ENCODE peak calls at places on chromosome 16, in six cellular contexts. Q, F, G, X, U and T are unnamed samples. For H3K4me1, the result is how much of the 10 kb centered on the place peaks cover.

GRCh38 chr16:572865-573650 is 3.3 kb downstream of the PIGQ start:
- DNase-seq in U (no peak), G (no peak), Q (no peak), F (no peak), X (no peak), T (no peak)

GRCh38 chr16:63684702-63685101 is 1437.2 kb downstream of the CDH11 start:
- DNase-seq in Q (no peak), X (no peak), F (no peak), U (no peak), G (no peak), T (peak)

GRCh38 chr16:72856797-72857196 is 191.1 kb downstream of the ZFHX3 start:
- DNase-seq in Q (no peak), F (no peak), G (no peak), U (peak), X (no peak), T (peak)

GRCh38 chr16:89641719-89642187 is 15.8 kb downstream of the CHMP1A start:
- DNase-seq in X (no peak), F (no peak), U (peak), G (no peak), Q (no peak), T (no peak)

GRCh38 chr16:56203052-56203451 is 11.8 kb downstream of the GNAO1 start:
- DNase-seq in G (no peak), Q (peak), U (peak), F (no peak), X (peak), T (peak)

GRCh38 chr16:67236551-67237395 is 9.8 kb downstream of the TMEM208 start:
- DNase-seq in U (peak), G (peak), F (no peak), Q (peak), X (peak), T (peak)

GRCh38 chr16:53588081-53588648 is 85.2 kb upstream of the AKTIP start:
- DNase-seq in U (no peak), G (no peak), Q (no peak), F (no peak), X (no peak), T (no peak)

GRCh38 chr16:89697616-89698331 is 3.7 kb downstream of the SPATA2L start:
- DNase-seq in Q (no peak), X (no peak), F (no peak), G (no peak), U (no peak), T (no peak)

GRCh38 chr16:56576585-56577299 is 11.9 kb downstream of the MT4 start:
- DNase-seq in Q (peak), U (peak), X (peak), F (peak), G (peak), T (peak)

GRCh38 chr16:1258218-1258587 is 2.3 kb downstream of the TPSD1 start:
- DNase-seq in Q (no peak), G (no peak), F (no peak), X (no peak), U (peak), T (no peak)

GRCh38 chr16:12348733-12349704 is 372.5 kb downstream of the SNX29 start:
- DNase-seq in F (no peak), Q (no peak), U (no peak), X (no peak), G (no peak), T (no peak)

GRCh38 chr16:30657866-30658730 is at the start of gene FBRS:
- DNase-seq in G (peak), F (peak), X (peak), Q (peak), U (peak), T (peak)

GRCh38 chr16:30655815-30656347 is 2.4 kb upstream of the FBRS start:
- DNase-seq in U (no peak), Q (no peak), F (no peak), G (no peak), X (no peak), T (no peak)

GRCh38 chr16:30656388-30656787 is 1.8 kb upstream of the FBRS start:
- DNase-seq in Q (no peak), U (no peak), X (no peak), G (no peak), F (no peak), T (no peak)

GRCh38 chr16:30658731-30659506 is 688 bp downstream of the FBRS start:
- DNase-seq in F (peak), G (peak), X (peak), Q (peak), U (peak), T (no peak)

GRCh38 chr16:30656974-30657865 is 1.0 kb upstream of the FBRS start:
- DNase-seq in F (no peak), U (no peak), Q (no peak), G (no peak), X (peak), T (no peak)
- H3K4me1 ChIP-seq in F (under half), U (under half), Q (under half), G (under half), X (under half), T (under half)

DNA sequence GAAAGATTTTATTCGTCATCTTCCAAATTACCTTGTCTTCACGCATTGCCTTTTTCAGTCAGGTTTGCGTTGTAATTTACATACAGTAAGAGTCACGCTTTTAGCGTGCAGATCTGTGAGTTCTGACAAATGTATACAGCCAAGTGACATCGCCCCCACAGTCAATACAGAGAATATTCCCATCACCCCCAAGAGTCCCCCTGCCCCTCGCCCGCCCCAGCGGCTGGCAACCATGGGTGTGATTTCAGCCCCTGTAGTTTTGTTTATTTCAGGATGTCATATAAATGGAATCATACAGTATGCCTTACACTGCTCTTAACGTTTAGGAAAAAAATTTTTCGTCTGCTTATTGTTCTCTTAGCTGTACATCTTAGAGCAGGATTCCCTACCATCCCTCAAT is 157.8 kb downstream of the CMIP start:
- DNase-seq in X (no peak), Q (no peak), U (no peak), G (no peak), F (no peak), T (no peak)
- H3K14ac ChIP-seq in X (no peak), Q (no peak), U (no peak), G (no peak), F (no peak), T (no peak)

GRCh38 chr16:82603784-82604411 is 22.9 kb upstream of the CDH13 start:
- DNase-seq in U (peak), F (peak), X (peak), G (no peak), Q (peak), T (peak)
- H3K4ac ChIP-seq in U (no peak), F (no peak), X (no peak), G (no peak), Q (no peak), T (no peak)

GRCh38 chr16:4372315-4372577 is 598 bp downstream of the VASN start:
- DNase-seq in X (no peak), Q (no peak), G (no peak), F (no peak), U (no peak), T (no peak)
- H3K4me1 ChIP-seq in X (half or more), Q (under half), G (under half), F (under half), U (half or more), T (under half)

GRCh38 chr16:80612461-80613017 is 71.7 kb downstream of the DYNLRB2 start:
- DNase-seq in G (no peak), U (no peak), Q (no peak), X (no peak), F (no peak), T (no peak)

GRCh38 chr16:80611930-80612327 is 71.1 kb downstream of the DYNLRB2 start:
- DNase-seq in X (no peak), G (no peak), Q (no peak), U (no peak), F (no peak), T (no peak)

GRCh38 chr16:80607204-80607603 is 66.4 kb downstream of the DYNLRB2 start:
- DNase-seq in Q (no peak), X (no peak), F (no peak), G (no peak), U (no peak), T (no peak)

GRCh38 chr16:80611171-80611929 is 70.6 kb downstream of the DYNLRB2 start:
- DNase-seq in X (no peak), G (no peak), U (no peak), F (no peak), Q (no peak), T (no peak)

GRCh38 chr16:80610489-80611156 is 69.8 kb downstream of the DYNLRB2 start:
- DNase-seq in F (no peak), X (no peak), G (no peak), U (peak), Q (no peak), T (no peak)
- H3K14ac ChIP-seq in F (no peak), X (no peak), G (no peak), U (no peak), Q (no peak), T (no peak)

DNA sequence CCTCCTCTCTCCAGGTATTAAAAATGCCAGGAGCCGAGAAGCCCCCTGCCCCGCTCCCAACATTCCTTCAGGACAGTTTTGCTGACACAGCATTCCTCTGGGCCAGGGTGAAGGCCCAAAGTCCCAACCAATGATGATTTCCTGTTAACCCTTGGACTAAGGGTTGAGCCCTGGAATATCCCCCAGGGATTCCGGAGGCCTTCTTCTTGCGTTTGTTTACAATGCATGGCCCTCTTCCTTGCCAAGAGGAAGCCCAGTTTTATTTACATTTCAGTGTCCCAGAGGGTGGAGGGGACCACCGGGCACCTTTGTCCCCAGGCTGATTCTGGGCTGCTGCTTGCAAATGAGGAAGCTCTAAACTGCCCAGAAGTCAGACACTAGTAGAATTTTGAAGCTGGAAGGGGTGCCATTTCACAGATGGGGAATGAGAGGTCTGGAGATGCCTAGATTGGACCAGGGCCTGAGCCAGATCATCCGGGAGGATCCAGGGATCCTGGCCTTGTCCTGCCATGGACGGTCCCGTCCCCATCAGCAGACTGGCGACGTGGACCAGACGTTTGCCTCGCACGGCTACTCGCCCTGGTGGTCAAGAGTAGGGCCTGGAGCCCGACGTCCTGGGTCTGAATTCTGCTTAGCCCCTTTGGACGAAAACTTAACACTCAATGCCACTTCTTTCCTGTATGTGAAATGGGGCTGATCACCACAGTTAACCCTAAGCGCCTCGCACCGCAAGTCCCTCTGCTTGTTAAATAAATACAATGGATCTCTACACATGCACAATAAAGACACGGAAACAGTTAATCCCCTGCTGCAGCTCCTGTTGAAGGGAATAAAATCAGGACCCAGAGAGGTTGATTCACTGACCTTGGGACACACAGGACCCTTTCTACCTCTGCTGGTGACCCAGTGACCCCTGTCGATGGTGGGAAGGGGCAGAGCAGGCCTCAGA is 55.6 kb upstream of the CIBAR2 start:
- DNase-seq in F (no peak), G (no peak), X (no peak), Q (no peak), U (no peak), T (no peak)
- H3K4ac ChIP-seq in F (no peak), G (peak), X (peak), Q (peak), U (no peak), T (no peak)

DNA sequence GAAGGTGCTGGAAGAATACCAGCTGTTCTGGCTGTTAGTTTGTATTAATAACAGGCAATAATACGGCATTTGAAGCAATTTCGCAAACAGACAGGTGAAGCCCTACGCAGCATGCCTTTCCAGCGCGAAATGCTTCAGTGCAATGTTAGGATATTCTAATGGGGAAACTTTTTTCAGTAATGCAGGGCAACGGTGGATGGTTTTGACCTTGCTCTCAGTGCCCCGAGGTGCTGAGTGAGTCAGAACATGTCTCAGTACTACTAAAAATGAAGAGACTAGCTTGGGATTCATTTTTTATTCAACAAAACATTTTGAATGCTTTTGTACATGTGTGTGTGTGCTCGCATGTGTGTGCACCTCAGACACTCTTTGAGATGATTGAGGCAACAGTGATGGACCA is 172.2 kb downstream of the RBFOX1 start:
- DNase-seq in X (no peak), U (no peak), G (no peak), Q (no peak), F (no peak), T (no peak)
- H3K4me1 ChIP-seq in X (under half), U (under half), G (under half), Q (under half), F (under half), T (under half)

GRCh38 chr16:84765606-84766580 is 53.9 kb upstream of the CRISPLD2 start:
- DNase-seq in Q (no peak), U (no peak), F (no peak), X (no peak), G (no peak), T (no peak)
- H3K14ac ChIP-seq in Q (no peak), U (no peak), F (no peak), X (no peak), G (no peak), T (no peak)

DNA sequence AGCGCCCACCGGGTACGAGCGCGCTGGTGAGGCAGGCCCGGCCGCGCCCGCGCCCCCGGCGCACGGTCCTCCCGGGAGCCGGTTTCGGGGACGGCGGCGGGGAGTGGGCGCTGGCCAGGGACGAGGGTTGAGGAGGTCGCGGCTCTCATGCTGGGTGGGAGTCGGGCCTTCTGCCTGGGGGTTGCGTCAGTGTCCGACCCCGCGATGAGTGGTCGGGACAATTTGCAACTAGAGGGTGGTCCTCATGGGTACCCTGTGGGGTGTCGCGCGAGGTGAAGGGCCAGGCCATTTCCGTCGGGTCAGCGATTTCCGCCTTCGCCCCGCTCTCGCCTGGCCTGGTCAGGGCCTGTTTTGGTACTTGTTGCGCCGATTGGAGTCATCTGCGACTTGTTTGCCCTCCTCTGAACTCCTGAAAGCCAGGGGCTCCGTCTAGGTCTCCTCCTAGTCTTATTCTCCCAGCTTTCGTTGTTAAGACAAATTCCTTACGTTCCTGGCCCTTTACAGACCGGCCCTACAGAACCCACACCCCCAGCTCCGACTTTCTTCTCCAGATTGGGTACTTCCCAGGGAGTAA is 14.9 kb downstream of the NAA60 start:
- DNase-seq in G (no peak), X (peak), Q (peak), F (peak), U (peak), T (no peak)
- H3K4ac ChIP-seq in G (no peak), X (peak), Q (peak), F (no peak), U (peak), T (no peak)

GRCh38 chr16:31189412-31189778 is 9.5 kb downstream of the FUS start:
- DNase-seq in Q (no peak), F (no peak), G (no peak), U (no peak), X (no peak), T (no peak)
- H3K4me1 ChIP-seq in Q (under half), F (under half), G (under half), U (under half), X (under half), T (under half)